ENCODE peak calls at places on chromosomes 1 and 21, in five cellular contexts. One of them, this sample, is unnamed.
A peak's percentile ranks its signal among the peaks of the same experiment; 100 is the strongest.

GRCh38 chr1:19311503-19311930 is 427 bp downstream of the AKR7A2 start:
- DNase-seq in A549: no peak
- DNase-seq in K562: peak; percentile 48
- DNase-seq in GM12878: no peak
- DNase-seq in HepG2: no peak
- DNase-seq in this sample: no peak

GRCh38 chr1:234214129-234214910 is 158.9 kb upstream of the COA6 start:
- DNase-seq in A549: no peak
- DNase-seq in K562: no peak
- DNase-seq in GM12878: no peak
- DNase-seq in HepG2: no peak
- DNase-seq in this sample: no peak

GRCh38 chr1:15870421-15870820 is 22.9 kb downstream of the SPEN start:
- DNase-seq in A549: no peak
- DNase-seq in K562: no peak
- DNase-seq in GM12878: no peak
- DNase-seq in HepG2: no peak
- DNase-seq in this sample: peak; percentile 16

GRCh38 chr1:203300441-203301330 is 4.6 kb upstream of the BTG2 start:
- DNase-seq in A549: no peak
- DNase-seq in K562: peak; percentile 90
- DNase-seq in GM12878: no peak
- DNase-seq in HepG2: no peak
- DNase-seq in this sample: no peak

GRCh38 chr1:244456586-244456985 is 4.5 kb upstream of the CATSPERE start:
- DNase-seq in A549: no peak
- DNase-seq in K562: peak; percentile 34
- DNase-seq in GM12878: no peak
- DNase-seq in HepG2: no peak
- DNase-seq in this sample: no peak

GRCh38 chr1:110485725-110486124 is 33.2 kb downstream of the KCNA10 start:
- DNase-seq in A549: no peak
- DNase-seq in K562: no peak
- DNase-seq in GM12878: no peak
- DNase-seq in HepG2: no peak
- DNase-seq in this sample: no peak

GRCh38 chr1:177983087-177983823 is 13.4 kb upstream of the SEC16B start:
- DNase-seq in A549: no peak
- DNase-seq in K562: no peak
- DNase-seq in GM12878: no peak
- DNase-seq in HepG2: no peak
- DNase-seq in this sample: no peak

GRCh38 chr1:241250465-241250864 is 106.5 kb downstream of the RGS7 start:
- DNase-seq in A549: no peak
- DNase-seq in K562: no peak
- DNase-seq in GM12878: no peak
- DNase-seq in HepG2: no peak
- DNase-seq in this sample: no peak

GRCh38 chr1:150696590-150696989 is 364 bp downstream of the GOLPH3L start:
- DNase-seq in A549: peak; percentile 12
- DNase-seq in K562: peak; percentile 40
- DNase-seq in GM12878: no peak
- DNase-seq in HepG2: no peak
- DNase-seq in this sample: no peak

GRCh38 chr21:25568230-25568629 is 39.1 kb downstream of the MRPL39 start:
- DNase-seq in A549: no peak
- DNase-seq in K562: no peak
- DNase-seq in GM12878: no peak
- DNase-seq in HepG2: no peak
- DNase-seq in this sample: peak; percentile 86

GRCh38 chr21:25571726-25572121 is 35.6 kb downstream of the MRPL39 start:
- DNase-seq in A549: no peak
- DNase-seq in K562: no peak
- DNase-seq in GM12878: no peak
- DNase-seq in HepG2: no peak
- DNase-seq in this sample: no peak

GRCh38 chr21:25567472-25567871 is 39.8 kb downstream of the MRPL39 start:
- DNase-seq in A549: no peak
- DNase-seq in K562: no peak
- DNase-seq in GM12878: peak; percentile 56
- DNase-seq in HepG2: no peak
- DNase-seq in this sample: peak; percentile 2

GRCh38 chr21:25569084-25569483 is 38.2 kb downstream of the MRPL39 start:
- DNase-seq in A549: no peak
- DNase-seq in K562: no peak
- DNase-seq in GM12878: no peak
- DNase-seq in HepG2: no peak
- DNase-seq in this sample: peak; percentile 11

GRCh38 chr21:25569711-25570110 is 37.6 kb downstream of the MRPL39 start:
- DNase-seq in A549: no peak
- DNase-seq in K562: no peak
- DNase-seq in GM12878: no peak
- DNase-seq in HepG2: no peak
- DNase-seq in this sample: no peak
- H3K4me1 ChIP-seq in A549: peaks cover 12% of the 10 kb centered on the region
- H3K4me1 ChIP-seq in K562: no peaks in the 10 kb centered on the region
- H3K4me1 ChIP-seq in GM12878: peaks cover 28% of the 10 kb centered on the region
- H3K4me1 ChIP-seq in HepG2: no peaks in the 10 kb centered on the region
- H3K4me1 ChIP-seq in this sample: peaks cover 43% of the 10 kb centered on the region

GRCh38 chr1:219521325-219521724 is 91.6 kb downstream of the ZC3H11B start:
- DNase-seq in A549: no peak
- DNase-seq in K562: no peak
- DNase-seq in GM12878: no peak
- DNase-seq in HepG2: no peak
- DNase-seq in this sample: no peak

GRCh38 chr1:219517031-219517430 is 95.9 kb downstream of the ZC3H11B start:
- DNase-seq in A549: no peak
- DNase-seq in K562: no peak
- DNase-seq in GM12878: no peak
- DNase-seq in HepG2: no peak
- DNase-seq in this sample: no peak

GRCh38 chr1:219514728-219515127 is 98.2 kb downstream of the ZC3H11B start:
- DNase-seq in A549: no peak
- DNase-seq in K562: no peak
- DNase-seq in GM12878: no peak
- DNase-seq in HepG2: no peak
- DNase-seq in this sample: no peak

GRCh38 chr1:219518168-219518905 is 94.6 kb downstream of the ZC3H11B start:
- DNase-seq in A549: peak; percentile 24
- DNase-seq in K562: no peak
- DNase-seq in GM12878: no peak
- DNase-seq in HepG2: no peak
- DNase-seq in this sample: no peak

GRCh38 chr1:219518906-219519248 is 94.0 kb downstream of the ZC3H11B start:
- DNase-seq in A549: no peak
- DNase-seq in K562: no peak
- DNase-seq in GM12878: no peak
- DNase-seq in HepG2: no peak
- DNase-seq in this sample: no peak
- TF ChIP-seq MYC in A549: no peak
- TF ChIP-seq MYC in K562: no peak
- TF ChIP-seq MYC in GM12878: no peak
- TF ChIP-seq MYC in HepG2: no peak
- TF ChIP-seq MYC in this sample: no peak

GRCh38 chr1:101312192-101312591 is 75.4 kb downstream of the S1PR1 start:
- DNase-seq in A549: no peak
- DNase-seq in K562: no peak
- DNase-seq in GM12878: no peak
- DNase-seq in HepG2: no peak
- DNase-seq in this sample: no peak

GRCh38 chr1:101311146-101311892 is 74.5 kb downstream of the S1PR1 start:
- DNase-seq in A549: no peak
- DNase-seq in K562: no peak
- DNase-seq in GM12878: no peak
- DNase-seq in HepG2: no peak
- DNase-seq in this sample: no peak

GRCh38 chr1:101309334-101310221 is 72.8 kb downstream of the S1PR1 start:
- DNase-seq in A549: peak; percentile 12
- DNase-seq in K562: peak; percentile 56
- DNase-seq in GM12878: no peak
- DNase-seq in HepG2: peak; percentile 35
- DNase-seq in this sample: peak; percentile 79

GRCh38 chr1:101308935-101309333 is 72.1 kb downstream of the S1PR1 start:
- DNase-seq in A549: no peak
- DNase-seq in K562: no peak
- DNase-seq in GM12878: no peak
- DNase-seq in HepG2: no peak
- DNase-seq in this sample: no peak

DNA sequence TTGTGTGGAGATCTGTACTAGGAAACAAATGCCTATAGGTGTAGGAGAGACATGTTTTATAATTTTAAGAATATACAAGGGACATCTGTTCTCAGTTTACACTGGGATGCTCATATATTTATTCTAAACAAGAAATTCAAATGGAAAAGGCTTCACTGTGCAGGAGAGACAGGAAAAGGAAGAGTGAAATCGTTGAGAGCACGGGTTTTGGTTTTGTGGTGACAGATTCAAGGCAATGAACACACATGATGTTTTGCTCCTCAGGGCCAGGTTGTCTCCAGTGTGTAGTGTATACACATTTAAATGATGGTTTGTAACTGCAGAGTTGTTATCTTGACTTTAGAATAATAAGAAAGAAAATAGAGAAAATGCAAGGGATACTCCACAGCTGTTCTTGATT is 73.7 kb downstream of the S1PR1 start:
- DNase-seq in A549: no peak
- DNase-seq in K562: no peak
- DNase-seq in GM12878: no peak
- DNase-seq in HepG2: no peak
- DNase-seq in this sample: no peak
- H3K4me1 ChIP-seq in A549: no peaks in the 10 kb centered on the region
- H3K4me1 ChIP-seq in K562: peaks cover 2% of the 10 kb centered on the region
- H3K4me1 ChIP-seq in GM12878: peaks cover 57% of the 10 kb centered on the region
- H3K4me1 ChIP-seq in HepG2: peaks cover 10% of the 10 kb centered on the region
- H3K4me1 ChIP-seq in this sample: peaks cover 6% of the 10 kb centered on the region

GRCh38 chr1:187051618-187052232 is 223.0 kb downstream of the PLA2G4A start:
- DNase-seq in A549: peak; percentile 55
- DNase-seq in K562: peak; percentile 37
- DNase-seq in GM12878: peak; percentile 19
- DNase-seq in HepG2: peak; percentile 19
- DNase-seq in this sample: peak; percentile 62
- TF ChIP-seq MYC in A549: no peak
- TF ChIP-seq MYC in K562: no peak
- TF ChIP-seq MYC in GM12878: no peak
- TF ChIP-seq MYC in HepG2: no peak
- TF ChIP-seq MYC in this sample: no peak

GRCh38 chr1:206715552-206716518 is 31.1 kb downstream of the MAPKAPK2 start:
- DNase-seq in A549: no peak
- DNase-seq in K562: no peak
- DNase-seq in GM12878: no peak
- DNase-seq in HepG2: no peak
- DNase-seq in this sample: no peak
- H3K4me1 ChIP-seq in A549: peaks cover 89% of the 10 kb centered on the region
- H3K4me1 ChIP-seq in K562: peaks cover 38% of the 10 kb centered on the region
- H3K4me1 ChIP-seq in GM12878: peaks cover 72% of the 10 kb centered on the region
- H3K4me1 ChIP-seq in HepG2: peaks cover 42% of the 10 kb centered on the region
- H3K4me1 ChIP-seq in this sample: no peaks in the 10 kb centered on the region